ENCODE peak calls at places on chromosomes 12 and 14, in eight cellular contexts. L, O, R, S, Y, E, B and F are unnamed samples.

GRCh38 chr14:75977544-75977943 is 4.3 kb downstream of the TGFB3 start:
- DNase-seq in L (no peak), O (peak), R (no peak), S (no peak), Y (peak), E (no peak), B (no peak), F (no peak)

GRCh38 chr12:76236640-76237039 is 111.6 kb downstream of the BBS10 start:
- DNase-seq in L (peak), O (peak), R (no peak), S (no peak), Y (peak), E (peak), B (no peak), F (no peak)

GRCh38 chr14:49581209-49581960 is 4.8 kb downstream of the RPS29 start:
- DNase-seq in L (no peak), O (no peak), R (no peak), S (no peak), Y (no peak), E (no peak), B (no peak), F (no peak)

GRCh38 chr14:41899416-41899815 is 292.7 kb downstream of the LRFN5 start:
- DNase-seq in L (peak), O (no peak), R (no peak), S (no peak), Y (peak), E (no peak), B (no peak), F (no peak)

GRCh38 chr12:120654656-120655055 is 14.2 kb downstream of the CABP1 start:
- DNase-seq in L (no peak), O (no peak), R (no peak), S (no peak), Y (no peak), E (no peak), B (no peak), F (no peak)

GRCh38 chr12:131751335-131751734 is 40.4 kb downstream of the SFSWAP start:
- DNase-seq in L (no peak), O (no peak), R (no peak), S (no peak), Y (no peak), E (no peak), B (no peak), F (peak)

GRCh38 chr14:90796319-90796718 is 19.9 kb downstream of the TTC7B start:
- DNase-seq in L (no peak), O (no peak), R (no peak), S (no peak), Y (no peak), E (no peak), B (no peak), F (no peak)

GRCh38 chr14:85528080-85528881 is 1.7 kb upstream of the FLRT2 start:
- DNase-seq in L (peak), O (no peak), R (no peak), S (no peak), Y (peak), E (peak), B (no peak), F (peak)

GRCh38 chr12:123696641-123697040 is 15.5 kb upstream of the ATP6V0A2 start:
- DNase-seq in L (no peak), O (peak), R (peak), S (no peak), Y (no peak), E (no peak), B (no peak), F (no peak)

GRCh38 chr12:72995616-72996015 is 723.4 kb downstream of the TRHDE start:
- DNase-seq in L (no peak), O (no peak), R (no peak), S (no peak), Y (no peak), E (no peak), B (no peak), F (no peak)

GRCh38 chr12:104752016-104752415 is 206.1 kb downstream of the SLC41A2 start:
- DNase-seq in L (no peak), O (no peak), R (no peak), S (no peak), Y (no peak), E (no peak), B (no peak), F (no peak)

GRCh38 chr12:27123642-27124041 is 41.3 kb upstream of the C12orf71 start:
- DNase-seq in L (peak), O (no peak), R (peak), S (peak), Y (peak), E (no peak), B (peak), F (no peak)

GRCh38 chr14:73452341-73453191 is 5.8 kb downstream of the NUMB start:
- DNase-seq in L (peak), O (no peak), R (peak), S (no peak), Y (peak), E (no peak), B (no peak), F (peak)

GRCh38 chr12:85781751-85782150 is 54.5 kb downstream of the RASSF9 start:
- DNase-seq in L (no peak), O (no peak), R (no peak), S (no peak), Y (no peak), E (no peak), B (no peak), F (no peak)

GRCh38 chr12:52380271-52380694 is 5.2 kb downstream of the KRT84 start:
- DNase-seq in L (peak), O (no peak), R (no peak), S (no peak), Y (peak), E (peak), B (no peak), F (peak)

GRCh38 chr12:13156277-13156676 is 40.2 kb upstream of the EMP1 start:
- DNase-seq in L (no peak), O (no peak), R (no peak), S (no peak), Y (no peak), E (no peak), B (no peak), F (no peak)

GRCh38 chr12:19529933-19530630 is 90.8 kb downstream of the AEBP2 start:
- DNase-seq in L (peak), O (no peak), R (no peak), S (no peak), Y (peak), E (no peak), B (no peak), F (peak)

GRCh38 chr14:21264025-21264801 is 5.0 kb downstream of the HNRNPC start:
- DNase-seq in L (peak), O (peak), R (no peak), S (no peak), Y (peak), E (no peak), B (peak), F (peak)

GRCh38 chr12:68633614-68634558 is 23.2 kb downstream of the RAP1B start:
- DNase-seq in L (no peak), O (no peak), R (peak), S (no peak), Y (no peak), E (no peak), B (no peak), F (no peak)

GRCh38 chr14:61607570-61608244 is 87.6 kb upstream of the HIF1A start:
- DNase-seq in L (no peak), O (no peak), R (peak), S (no peak), Y (no peak), E (no peak), B (no peak), F (no peak)

GRCh38 chr14:99524804-99525698 is 43.8 kb downstream of the CCNK start:
- DNase-seq in L (peak), O (no peak), R (peak), S (no peak), Y (peak), E (peak), B (no peak), F (peak)

GRCh38 chr12:42296503-42297109 is 29.3 kb downstream of the ZCRB1 start:
- DNase-seq in L (peak), O (no peak), R (peak), S (peak), Y (peak), E (no peak), B (peak), F (no peak)

GRCh38 chr14:99938896-99939295 is 126.3 kb upstream of the EVL start:
- DNase-seq in L (no peak), O (no peak), R (no peak), S (no peak), Y (no peak), E (no peak), B (no peak), F (no peak)

GRCh38 chr12:108565976-108566375 is 3.6 kb downstream of the ISCU start:
- DNase-seq in L (peak), O (peak), R (peak), S (no peak), Y (peak), E (no peak), B (peak), F (no peak)

GRCh38 chr14:103925316-103925715 is 2.9 kb upstream of the TDRD9 start:
- DNase-seq in L (no peak), O (no peak), R (peak), S (no peak), Y (no peak), E (no peak), B (no peak), F (no peak)

GRCh38 chr14:94380225-94381148 is 7.9 kb downstream of the SERPINA1 start:
- DNase-seq in L (no peak), O (no peak), R (no peak), S (no peak), Y (no peak), E (no peak), B (no peak), F (no peak)

GRCh38 chr12:49456280-49456679 is 82.5 kb upstream of the KCNH3 start:
- DNase-seq in L (no peak), O (no peak), R (no peak), S (no peak), Y (no peak), E (no peak), B (no peak), F (no peak)

GRCh38 chr12:20368653-20369163 is 371 bp downstream of the PDE3A start:
- DNase-seq in L (no peak), O (no peak), R (no peak), S (no peak), Y (peak), E (peak), B (no peak), F (peak)

GRCh38 chr12:51397670-51398069 is 6.5 kb upstream of the GALNT6 start:
- DNase-seq in L (no peak), O (no peak), R (no peak), S (no peak), Y (no peak), E (no peak), B (no peak), F (no peak)

GRCh38 chr14:53946404-53947400 is 9.9 kb downstream of the BMP4 start:
- DNase-seq in L (no peak), O (no peak), R (no peak), S (no peak), Y (no peak), E (peak), B (no peak), F (no peak)

GRCh38 chr12:124524231-124524925 is 43.0 kb downstream of the NCOR2 start:
- DNase-seq in L (peak), O (peak), R (no peak), S (no peak), Y (peak), E (no peak), B (no peak), F (peak)

GRCh38 chr12:103858953-103859601 is 18.0 kb upstream of the NT5DC3 start:
- DNase-seq in L (peak), O (peak), R (no peak), S (peak), Y (peak), E (peak), B (no peak), F (peak)

GRCh38 chr12:103884316-103884715 is 43.3 kb upstream of the NT5DC3 start:
- DNase-seq in L (peak), O (no peak), R (peak), S (peak), Y (peak), E (peak), B (peak), F (peak)

GRCh38 chr12:77667101-77667500 is 163.6 kb upstream of the NAV3 start:
- DNase-seq in L (no peak), O (no peak), R (no peak), S (no peak), Y (no peak), E (no peak), B (no peak), F (no peak)

GRCh38 chr14:98269533-98269932 is 1002.5 kb downstream of the BCL11B start:
- DNase-seq in L (no peak), O (no peak), R (no peak), S (no peak), Y (no peak), E (no peak), B (no peak), F (no peak)

DNA sequence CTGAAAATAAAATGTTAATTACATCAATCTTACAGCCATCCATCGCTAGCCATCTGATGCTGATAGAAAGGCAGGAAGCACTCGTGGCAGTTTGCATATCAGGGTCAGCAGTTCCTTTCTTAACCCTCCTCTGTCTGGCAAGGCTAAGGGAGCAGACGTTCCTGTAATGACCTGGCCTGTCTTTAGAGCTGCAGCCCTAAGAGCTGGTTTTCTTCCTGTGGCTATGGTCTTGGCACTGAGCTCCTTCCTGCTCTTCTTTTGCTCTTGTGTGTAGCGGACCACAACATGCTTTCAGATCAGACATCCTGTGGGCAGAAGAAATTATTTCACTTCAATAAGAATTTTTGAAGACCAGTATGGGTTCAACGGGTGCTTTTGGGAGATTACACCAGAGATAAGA is 170.4 kb downstream of the DAD1 start:
- DNase-seq in L (no peak), O (no peak), R (peak), S (no peak), Y (no peak), E (no peak), B (no peak), F (no peak)
- H3K27ac ChIP-seq in L (no peak), O (no peak), R (peak), S (no peak), Y (no peak), E (no peak), B (no peak), F (no peak)

DNA sequence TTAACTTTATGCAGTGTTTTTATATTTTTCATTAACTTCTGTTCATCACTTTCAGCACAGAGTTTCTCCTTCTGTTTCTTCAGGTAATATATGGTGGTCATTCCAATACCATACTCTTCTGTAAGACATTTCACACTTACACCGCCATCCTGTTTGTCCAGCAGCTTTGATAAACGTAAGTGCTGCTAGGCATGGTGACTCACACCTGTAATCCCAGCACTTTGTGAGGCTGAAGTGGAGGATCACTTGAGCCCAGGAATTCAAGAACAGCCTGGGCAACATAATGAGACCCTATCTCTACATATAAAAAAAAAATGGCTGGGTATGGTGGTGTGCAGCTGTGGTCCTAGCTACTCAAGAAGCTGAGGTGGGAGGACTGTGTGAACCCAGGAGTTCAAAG is 55.8 kb downstream of the EXOC5 start:
- DNase-seq in L (peak), O (no peak), R (no peak), S (no peak), Y (no peak), E (no peak), B (no peak), F (no peak)
- H2AFZ ChIP-seq in L (no peak), O (no peak), R (no peak), S (no peak), Y (no peak), E (no peak), B (no peak), F (no peak)

GRCh38 chr12:122097641-122098364 is 19.2 kb downstream of the MLXIP start:
- DNase-seq in L (peak), O (peak), R (no peak), S (peak), Y (no peak), E (peak), B (no peak), F (no peak)

GRCh38 chr12:122094735-122095561 is 16.4 kb downstream of the MLXIP start:
- DNase-seq in L (no peak), O (peak), R (no peak), S (no peak), Y (peak), E (no peak), B (no peak), F (no peak)

GRCh38 chr12:122094261-122094734 is 15.7 kb downstream of the MLXIP start:
- DNase-seq in L (no peak), O (no peak), R (no peak), S (no peak), Y (no peak), E (no peak), B (no peak), F (no peak)

GRCh38 chr12:122096591-122097149 is 18.1 kb downstream of the MLXIP start:
- DNase-seq in L (no peak), O (no peak), R (no peak), S (no peak), Y (peak), E (no peak), B (no peak), F (no peak)

GRCh38 chr12:122096014-122096413 is 17.5 kb downstream of the MLXIP start:
- DNase-seq in L (no peak), O (no peak), R (no peak), S (no peak), Y (no peak), E (no peak), B (no peak), F (no peak)
- H3K27ac ChIP-seq in L (no peak), O (no peak), R (no peak), S (peak), Y (peak), E (peak), B (no peak), F (no peak)

DNA sequence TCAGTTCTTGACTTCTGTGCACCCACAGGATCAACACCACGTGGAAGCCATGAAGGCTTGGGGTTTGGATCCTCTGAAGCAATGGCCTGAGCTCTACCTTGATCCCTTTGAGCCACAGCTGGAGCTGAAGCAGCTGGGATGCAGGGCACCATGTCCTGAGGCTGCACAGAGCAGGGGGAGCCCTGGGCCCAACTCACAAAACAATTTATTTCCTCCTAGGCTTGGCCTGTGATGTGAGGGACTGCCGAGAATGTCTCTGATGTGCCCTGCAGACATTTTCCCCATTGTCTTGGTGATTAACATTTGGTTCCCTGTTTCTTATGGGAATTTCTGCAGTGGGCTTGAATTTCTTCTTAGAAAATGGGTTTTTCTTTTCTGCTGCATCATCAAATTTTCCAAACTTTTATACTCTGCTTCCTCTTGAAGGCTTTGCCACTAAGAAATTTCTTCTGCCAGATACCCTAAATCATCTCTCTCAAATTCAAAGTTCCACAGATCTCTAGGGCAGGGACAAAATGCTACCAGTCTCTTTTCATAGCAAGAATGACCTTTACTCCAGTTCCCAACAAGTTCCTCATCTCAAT is 288.2 kb downstream of the CCDC59 start:
- DNase-seq in L (no peak), O (no peak), R (no peak), S (no peak), Y (no peak), E (no peak), B (no peak), F (no peak)
- H2AFZ ChIP-seq in L (no peak), O (no peak), R (no peak), S (no peak), Y (no peak), E (no peak), B (no peak), F (no peak)

GRCh38 chr14:24889843-24890242 is 160.1 kb downstream of the STXBP6 start:
- DNase-seq in L (no peak), O (no peak), R (no peak), S (no peak), Y (peak), E (no peak), B (no peak), F (no peak)
- H3K27ac ChIP-seq in L (no peak), O (no peak), R (no peak), S (no peak), Y (no peak), E (no peak), B (no peak), F (no peak)

DNA sequence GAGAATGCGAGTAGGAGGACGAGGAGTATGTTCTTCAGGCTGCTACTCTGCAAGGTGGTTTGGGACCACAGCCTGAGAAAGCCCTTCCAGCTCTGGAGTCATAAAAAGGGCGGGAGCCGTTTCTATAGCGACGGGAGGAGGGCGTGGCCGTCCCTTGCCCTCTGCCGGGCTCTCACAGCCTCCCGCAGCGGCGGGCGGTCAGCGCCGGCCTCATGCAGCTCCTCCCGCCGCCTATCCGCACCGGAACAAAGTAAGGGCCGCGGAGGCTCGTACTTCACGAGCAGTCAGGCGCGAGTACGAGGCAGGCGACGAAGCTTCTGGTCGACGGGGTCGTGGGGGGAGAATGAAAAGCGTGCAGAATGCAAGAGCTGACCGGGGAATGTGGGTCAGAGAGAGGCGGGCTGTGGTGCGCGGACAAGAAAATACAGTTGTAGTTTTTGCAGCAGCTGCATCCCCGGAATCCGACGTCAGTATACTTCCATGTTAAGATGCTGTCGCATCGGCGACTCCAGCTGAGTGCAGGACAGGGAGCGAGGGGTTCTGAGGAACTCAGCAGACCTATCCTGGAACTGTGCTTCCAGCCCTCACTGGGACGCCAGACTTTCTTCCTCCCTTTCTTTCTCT is at the start of gene DYRK4:
- DNase-seq in L (no peak), O (no peak), R (no peak), S (peak), Y (peak), E (peak), B (no peak), F (peak)
- H2AFZ ChIP-seq in L (no peak), O (no peak), R (no peak), S (peak), Y (peak), E (peak), B (no peak), F (peak)

DNA sequence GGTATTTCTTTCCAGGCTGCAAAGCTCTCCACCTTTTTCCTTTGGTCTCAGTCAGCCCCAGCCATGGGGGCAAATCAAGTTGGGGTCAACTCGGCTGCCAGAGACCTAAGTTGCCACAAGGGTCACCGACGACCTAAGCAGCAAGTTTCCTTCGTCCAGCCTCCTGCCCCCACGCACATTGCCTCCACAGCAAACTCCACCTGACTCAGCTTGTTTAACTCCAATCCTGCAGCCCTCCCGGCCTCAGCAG is 767 bp upstream of the KCNMB4 start:
- DNase-seq in L (no peak), O (no peak), R (no peak), S (no peak), Y (no peak), E (no peak), B (no peak), F (no peak)
- H3K27ac ChIP-seq in L (no peak), O (no peak), R (no peak), S (no peak), Y (no peak), E (no peak), B (no peak), F (no peak)